ENCODE peak calls at places on chromosomes 11 and 22, in ten cellular contexts. F is astrocyte of the hippocampus; X is activated T-helper 1 cell treated with Interleukin-2 at 50 U/mL for 16 hours; L is AG09319; Q is body of pancreas; Y is MCF 10A; T is nephron progenitor cell; Z is foreskin fibroblast; G is stimulated activated CD4-positive, alpha-beta T cell treated with anti-CD3 and anti-CD28 coated beads, Interleukin-1b, Interleukin-23, amount 100 ng/mL, for 4 hours; M is T-cell. C is an unnamed sample.

GRCh38 chr11:127625402-127625801 is 624.8 kb upstream of the KIRREL3 start:
- DNase-seq in F (no peak), X (no peak), L (no peak), Q (no peak), Y (no peak), T (no peak), Z (no peak), G (no peak), M (no peak), C (no peak)

GRCh38 chr11:20154381-20154780 is 5.9 kb downstream of the DBX1 start:
- DNase-seq in F (no peak), X (no peak), L (no peak), Q (no peak), Y (peak), T (no peak), Z (peak), G (no peak), M (no peak), C (no peak)

GRCh38 chr22:30212363-30212995 is 34.1 kb downstream of the LIF start:
- DNase-seq in F (peak), X (no peak), L (peak), Q (peak), Y (peak), T (no peak), Z (peak), G (no peak), M (no peak), C (no peak)

GRCh38 chr11:94794287-94795168 is 26.4 kb downstream of the AMOTL1 start:
- DNase-seq in F (peak), X (no peak), L (peak), Q (peak), Y (peak), T (no peak), Z (peak), G (no peak), M (no peak), C (peak)

GRCh38 chr11:96242191-96242845 is 100.7 kb downstream of the MAML2 start:
- DNase-seq in F (no peak), X (no peak), L (no peak), Q (no peak), Y (peak), T (no peak), Z (peak), G (no peak), M (no peak), C (no peak)

GRCh38 chr11:75028321-75029097 is 39.8 kb downstream of the NEU3 start:
- DNase-seq in F (no peak), X (no peak), L (no peak), Q (no peak), Y (no peak), T (no peak), Z (peak), G (no peak), M (no peak), C (no peak)

GRCh38 chr11:15347969-15348734 is 233.4 kb downstream of the INSC start:
- DNase-seq in F (no peak), X (no peak), L (no peak), Q (no peak), Y (no peak), T (no peak), Z (no peak), G (no peak), M (no peak), C (no peak)

GRCh38 chr22:40423882-40424640 is 53.7 kb downstream of the SGSM3 start:
- DNase-seq in F (no peak), X (no peak), L (no peak), Q (no peak), Y (no peak), T (no peak), Z (no peak), G (no peak), M (no peak), C (no peak)

GRCh38 chr11:11810764-11811726 is 30.7 kb upstream of the USP47 start:
- DNase-seq in F (no peak), X (no peak), L (no peak), Q (no peak), Y (no peak), T (peak), Z (no peak), G (no peak), M (no peak), C (no peak)

GRCh38 chr22:20803696-20804324 is 29.9 kb downstream of the SERPIND1 start:
- DNase-seq in F (peak), X (no peak), L (no peak), Q (peak), Y (peak), T (peak), Z (peak), G (peak), M (peak), C (no peak)

GRCh38 chr22:42344391-42344861 is 74.0 kb upstream of the TCF20 start:
- DNase-seq in F (peak), X (no peak), L (no peak), Q (no peak), Y (no peak), T (peak), Z (peak), G (no peak), M (no peak), C (no peak)

GRCh38 chr11:68817554-68817953 is 24.2 kb downstream of the CPT1A start:
- DNase-seq in F (no peak), X (no peak), L (no peak), Q (no peak), Y (no peak), T (no peak), Z (no peak), G (no peak), M (no peak), C (no peak)

GRCh38 chr11:72925656-72926055 is 111.4 kb downstream of the ATG16L2 start:
- DNase-seq in F (no peak), X (no peak), L (no peak), Q (no peak), Y (no peak), T (no peak), Z (no peak), G (no peak), M (no peak), C (no peak)

GRCh38 chr11:64859542-64860414 is 15.3 kb upstream of the CDC42BPG start:
- DNase-seq in F (no peak), X (no peak), L (no peak), Q (no peak), Y (no peak), T (no peak), Z (no peak), G (no peak), M (peak), C (no peak)

GRCh38 chr11:18699848-18700261 is 1.3 kb downstream of the TMEM86A start:
- DNase-seq in F (no peak), X (no peak), L (no peak), Q (no peak), Y (no peak), T (no peak), Z (no peak), G (no peak), M (no peak), C (no peak)

GRCh38 chr22:46008836-46009596 is 32.1 kb upstream of the WNT7B start:
- DNase-seq in F (no peak), X (no peak), L (no peak), Q (no peak), Y (no peak), T (no peak), Z (no peak), G (no peak), M (no peak), C (no peak)

GRCh38 chr11:126697937-126698336 is 302.6 kb downstream of the KIRREL3 start:
- DNase-seq in F (no peak), X (no peak), L (no peak), Q (no peak), Y (no peak), T (no peak), Z (no peak), G (no peak), M (no peak), C (no peak)

GRCh38 chr11:64027619-64028397 is 7.9 kb upstream of the FLRT1 start:
- DNase-seq in F (no peak), X (no peak), L (no peak), Q (no peak), Y (no peak), T (no peak), Z (no peak), G (no peak), M (no peak), C (no peak)

GRCh38 chr22:26922804-26923203 is 265.4 kb downstream of the MIAT start:
- DNase-seq in F (peak), X (no peak), L (no peak), Q (no peak), Y (peak), T (peak), Z (no peak), G (no peak), M (no peak), C (no peak)